ENCODE peak calls at places on chromosomes 13 and 19, in eight cellular contexts. One of them, this sample, is unnamed.

GRCh38 chr13:114166381-114167131 is 12.5 kb upstream of the CFAP97D2 start:
- DNase-seq in stimulated activated CD4-positive, alpha-beta T cell treated with anti-CD3 and anti-CD28 coated beads, Interleukin-4, amount 100 ng/mL, for 48 hours: no peak
- DNase-seq in thoracic aorta: no peak
- DNase-seq in psoas muscle: no peak
- DNase-seq in stimulated activated CD8-positive, alpha-beta memory T cell treated with anti-CD3 and anti-CD28 coated beads, Interleukin-2, amount 100 ng/mL, for 48 hours: no peak
- DNase-seq in germinal center: no peak
- DNase-seq in COR-L47: no peak
- DNase-seq in kidney tubule cell: no peak
- DNase-seq in this sample: no peak

GRCh38 chr19:46775642-46776258 is 12.6 kb downstream of the SLC1A5 start:
- DNase-seq in psoas muscle: no peak
- DNase-seq in thoracic aorta: no peak
- DNase-seq in stimulated activated CD8-positive, alpha-beta memory T cell treated with anti-CD3 and anti-CD28 coated beads, Interleukin-2, amount 100 ng/mL, for 48 hours: no peak
- DNase-seq in germinal center: no peak
- DNase-seq in kidney tubule cell: no peak
- DNase-seq in stimulated activated CD4-positive, alpha-beta T cell treated with anti-CD3 and anti-CD28 coated beads, Interleukin-4, amount 100 ng/mL, for 48 hours: no peak
- DNase-seq in COR-L47: no peak
- DNase-seq in this sample: no peak

GRCh38 chr19:19098084-19098702 is 34.4 kb downstream of the SLC25A42 start:
- DNase-seq in stimulated activated CD4-positive, alpha-beta T cell treated with anti-CD3 and anti-CD28 coated beads, Interleukin-4, amount 100 ng/mL, for 48 hours: no peak
- DNase-seq in thoracic aorta: no peak
- DNase-seq in stimulated activated CD8-positive, alpha-beta memory T cell treated with anti-CD3 and anti-CD28 coated beads, Interleukin-2, amount 100 ng/mL, for 48 hours: no peak
- DNase-seq in psoas muscle: no peak
- DNase-seq in germinal center: no peak
- DNase-seq in COR-L47: no peak
- DNase-seq in kidney tubule cell: no peak
- DNase-seq in this sample: no peak

GRCh38 chr19:19402656-19403372 is 2.7 kb upstream of the GATAD2A start:
- DNase-seq in thoracic aorta: no peak
- DNase-seq in stimulated activated CD4-positive, alpha-beta T cell treated with anti-CD3 and anti-CD28 coated beads, Interleukin-4, amount 100 ng/mL, for 48 hours: no peak
- DNase-seq in stimulated activated CD8-positive, alpha-beta memory T cell treated with anti-CD3 and anti-CD28 coated beads, Interleukin-2, amount 100 ng/mL, for 48 hours: no peak
- DNase-seq in COR-L47: no peak
- DNase-seq in kidney tubule cell: no peak
- DNase-seq in germinal center: no peak
- DNase-seq in psoas muscle: no peak
- DNase-seq in this sample: no peak

GRCh38 chr13:37225414-37226047 is 120.1 kb upstream of the CSNK1A1L start:
- DNase-seq in COR-L47: no peak
- DNase-seq in kidney tubule cell: no peak
- DNase-seq in psoas muscle: no peak
- DNase-seq in germinal center: no peak
- DNase-seq in stimulated activated CD8-positive, alpha-beta memory T cell treated with anti-CD3 and anti-CD28 coated beads, Interleukin-2, amount 100 ng/mL, for 48 hours: no peak
- DNase-seq in thoracic aorta: no peak
- DNase-seq in stimulated activated CD4-positive, alpha-beta T cell treated with anti-CD3 and anti-CD28 coated beads, Interleukin-4, amount 100 ng/mL, for 48 hours: no peak
- DNase-seq in this sample: no peak

GRCh38 chr13:94662274-94662945 is 49.9 kb downstream of the SOX21 start:
- DNase-seq in germinal center: no peak
- DNase-seq in stimulated activated CD8-positive, alpha-beta memory T cell treated with anti-CD3 and anti-CD28 coated beads, Interleukin-2, amount 100 ng/mL, for 48 hours: no peak
- DNase-seq in psoas muscle: no peak
- DNase-seq in kidney tubule cell: no peak
- DNase-seq in COR-L47: no peak
- DNase-seq in thoracic aorta: no peak
- DNase-seq in stimulated activated CD4-positive, alpha-beta T cell treated with anti-CD3 and anti-CD28 coated beads, Interleukin-4, amount 100 ng/mL, for 48 hours: no peak
- DNase-seq in this sample: no peak

GRCh38 chr13:47672982-47673670 is 327.9 kb downstream of the SUCLA2 start:
- DNase-seq in stimulated activated CD8-positive, alpha-beta memory T cell treated with anti-CD3 and anti-CD28 coated beads, Interleukin-2, amount 100 ng/mL, for 48 hours: no peak
- DNase-seq in psoas muscle: no peak
- DNase-seq in germinal center: no peak
- DNase-seq in kidney tubule cell: no peak
- DNase-seq in COR-L47: no peak
- DNase-seq in thoracic aorta: no peak
- DNase-seq in stimulated activated CD4-positive, alpha-beta T cell treated with anti-CD3 and anti-CD28 coated beads, Interleukin-4, amount 100 ng/mL, for 48 hours: no peak
- DNase-seq in this sample: no peak

GRCh38 chr19:15210323-15210774 is 9.6 kb upstream of the NOTCH3 start:
- DNase-seq in kidney tubule cell: peak
- DNase-seq in psoas muscle: peak
- DNase-seq in thoracic aorta: peak
- DNase-seq in stimulated activated CD4-positive, alpha-beta T cell treated with anti-CD3 and anti-CD28 coated beads, Interleukin-4, amount 100 ng/mL, for 48 hours: no peak
- DNase-seq in COR-L47: no peak
- DNase-seq in germinal center: no peak
- DNase-seq in stimulated activated CD8-positive, alpha-beta memory T cell treated with anti-CD3 and anti-CD28 coated beads, Interleukin-2, amount 100 ng/mL, for 48 hours: no peak
- DNase-seq in this sample: no peak

GRCh38 chr13:99782669-99783068 is 188.9 kb downstream of the ZIC5 start:
- DNase-seq in germinal center: no peak
- DNase-seq in stimulated activated CD8-positive, alpha-beta memory T cell treated with anti-CD3 and anti-CD28 coated beads, Interleukin-2, amount 100 ng/mL, for 48 hours: no peak
- DNase-seq in COR-L47: no peak
- DNase-seq in thoracic aorta: no peak
- DNase-seq in kidney tubule cell: no peak
- DNase-seq in psoas muscle: no peak
- DNase-seq in stimulated activated CD4-positive, alpha-beta T cell treated with anti-CD3 and anti-CD28 coated beads, Interleukin-4, amount 100 ng/mL, for 48 hours: no peak
- DNase-seq in this sample: no peak

GRCh38 chr19:19458110-19458816 is 52.8 kb downstream of the GATAD2A start:
- DNase-seq in kidney tubule cell: no peak
- DNase-seq in stimulated activated CD8-positive, alpha-beta memory T cell treated with anti-CD3 and anti-CD28 coated beads, Interleukin-2, amount 100 ng/mL, for 48 hours: no peak
- DNase-seq in stimulated activated CD4-positive, alpha-beta T cell treated with anti-CD3 and anti-CD28 coated beads, Interleukin-4, amount 100 ng/mL, for 48 hours: no peak
- DNase-seq in thoracic aorta: no peak
- DNase-seq in germinal center: no peak
- DNase-seq in COR-L47: no peak
- DNase-seq in psoas muscle: no peak
- DNase-seq in this sample: no peak

GRCh38 chr13:97435794-97436193 is 1.8 kb downstream of the RAP2A start:
- DNase-seq in stimulated activated CD4-positive, alpha-beta T cell treated with anti-CD3 and anti-CD28 coated beads, Interleukin-4, amount 100 ng/mL, for 48 hours: no peak
- DNase-seq in COR-L47: no peak
- DNase-seq in germinal center: no peak
- DNase-seq in stimulated activated CD8-positive, alpha-beta memory T cell treated with anti-CD3 and anti-CD28 coated beads, Interleukin-2, amount 100 ng/mL, for 48 hours: no peak
- DNase-seq in thoracic aorta: no peak
- DNase-seq in psoas muscle: no peak
- DNase-seq in kidney tubule cell: no peak
- DNase-seq in this sample: no peak

GRCh38 chr19:50639121-50640112 is at the start of gene SYT3:
- DNase-seq in COR-L47: no peak
- DNase-seq in stimulated activated CD4-positive, alpha-beta T cell treated with anti-CD3 and anti-CD28 coated beads, Interleukin-4, amount 100 ng/mL, for 48 hours: no peak
- DNase-seq in thoracic aorta: no peak
- DNase-seq in kidney tubule cell: peak
- DNase-seq in psoas muscle: no peak
- DNase-seq in germinal center: peak
- DNase-seq in stimulated activated CD8-positive, alpha-beta memory T cell treated with anti-CD3 and anti-CD28 coated beads, Interleukin-2, amount 100 ng/mL, for 48 hours: peak
- DNase-seq in this sample: peak

GRCh38 chr19:7729831-7730285 is 2.1 kb downstream of the CLEC4G start:
- DNase-seq in psoas muscle: no peak
- DNase-seq in thoracic aorta: no peak
- DNase-seq in stimulated activated CD8-positive, alpha-beta memory T cell treated with anti-CD3 and anti-CD28 coated beads, Interleukin-2, amount 100 ng/mL, for 48 hours: no peak
- DNase-seq in COR-L47: peak
- DNase-seq in stimulated activated CD4-positive, alpha-beta T cell treated with anti-CD3 and anti-CD28 coated beads, Interleukin-4, amount 100 ng/mL, for 48 hours: no peak
- DNase-seq in kidney tubule cell: no peak
- DNase-seq in germinal center: no peak
- DNase-seq in this sample: no peak

GRCh38 chr13:98962901-98963594 is 14.8 kb downstream of the DOCK9 start:
- DNase-seq in stimulated activated CD4-positive, alpha-beta T cell treated with anti-CD3 and anti-CD28 coated beads, Interleukin-4, amount 100 ng/mL, for 48 hours: no peak
- DNase-seq in kidney tubule cell: no peak
- DNase-seq in COR-L47: no peak
- DNase-seq in stimulated activated CD8-positive, alpha-beta memory T cell treated with anti-CD3 and anti-CD28 coated beads, Interleukin-2, amount 100 ng/mL, for 48 hours: no peak
- DNase-seq in germinal center: no peak
- DNase-seq in thoracic aorta: no peak
- DNase-seq in psoas muscle: no peak
- DNase-seq in this sample: no peak

GRCh38 chr13:76129305-76130040 is 493.3 kb downstream of the LMO7 start:
- DNase-seq in stimulated activated CD4-positive, alpha-beta T cell treated with anti-CD3 and anti-CD28 coated beads, Interleukin-4, amount 100 ng/mL, for 48 hours: no peak
- DNase-seq in germinal center: no peak
- DNase-seq in kidney tubule cell: no peak
- DNase-seq in stimulated activated CD8-positive, alpha-beta memory T cell treated with anti-CD3 and anti-CD28 coated beads, Interleukin-2, amount 100 ng/mL, for 48 hours: no peak
- DNase-seq in COR-L47: no peak
- DNase-seq in psoas muscle: no peak
- DNase-seq in thoracic aorta: no peak
- DNase-seq in this sample: no peak

GRCh38 chr13:28636677-28637317 is 22.1 kb upstream of the POMP start:
- DNase-seq in stimulated activated CD8-positive, alpha-beta memory T cell treated with anti-CD3 and anti-CD28 coated beads, Interleukin-2, amount 100 ng/mL, for 48 hours: peak
- DNase-seq in kidney tubule cell: peak
- DNase-seq in germinal center: peak
- DNase-seq in stimulated activated CD4-positive, alpha-beta T cell treated with anti-CD3 and anti-CD28 coated beads, Interleukin-4, amount 100 ng/mL, for 48 hours: peak
- DNase-seq in thoracic aorta: no peak
- DNase-seq in psoas muscle: no peak
- DNase-seq in COR-L47: peak
- DNase-seq in this sample: peak

GRCh38 chr13:46211116-46211515 is 612 bp upstream of the LRRC63 start:
- DNase-seq in germinal center: peak
- DNase-seq in thoracic aorta: no peak
- DNase-seq in stimulated activated CD4-positive, alpha-beta T cell treated with anti-CD3 and anti-CD28 coated beads, Interleukin-4, amount 100 ng/mL, for 48 hours: no peak
- DNase-seq in stimulated activated CD8-positive, alpha-beta memory T cell treated with anti-CD3 and anti-CD28 coated beads, Interleukin-2, amount 100 ng/mL, for 48 hours: peak
- DNase-seq in COR-L47: peak
- DNase-seq in kidney tubule cell: no peak
- DNase-seq in psoas muscle: no peak
- DNase-seq in this sample: peak

GRCh38 chr19:39542198-39542597 is 2.2 kb upstream of the EID2 start:
- DNase-seq in stimulated activated CD8-positive, alpha-beta memory T cell treated with anti-CD3 and anti-CD28 coated beads, Interleukin-2, amount 100 ng/mL, for 48 hours: no peak
- DNase-seq in psoas muscle: no peak
- DNase-seq in stimulated activated CD4-positive, alpha-beta T cell treated with anti-CD3 and anti-CD28 coated beads, Interleukin-4, amount 100 ng/mL, for 48 hours: no peak
- DNase-seq in kidney tubule cell: no peak
- DNase-seq in COR-L47: peak
- DNase-seq in thoracic aorta: no peak
- DNase-seq in germinal center: no peak
- DNase-seq in this sample: no peak

GRCh38 chr19:17490411-17490810 is 20.1 kb downstream of the SLC27A1 start:
- DNase-seq in kidney tubule cell: no peak
- DNase-seq in thoracic aorta: no peak
- DNase-seq in stimulated activated CD8-positive, alpha-beta memory T cell treated with anti-CD3 and anti-CD28 coated beads, Interleukin-2, amount 100 ng/mL, for 48 hours: no peak
- DNase-seq in stimulated activated CD4-positive, alpha-beta T cell treated with anti-CD3 and anti-CD28 coated beads, Interleukin-4, amount 100 ng/mL, for 48 hours: no peak
- DNase-seq in COR-L47: no peak
- DNase-seq in psoas muscle: no peak
- DNase-seq in germinal center: no peak
- DNase-seq in this sample: no peak

GRCh38 chr19:48501446-48501960 is 10.1 kb downstream of the LMTK3 start:
- DNase-seq in stimulated activated CD8-positive, alpha-beta memory T cell treated with anti-CD3 and anti-CD28 coated beads, Interleukin-2, amount 100 ng/mL, for 48 hours: peak
- DNase-seq in stimulated activated CD4-positive, alpha-beta T cell treated with anti-CD3 and anti-CD28 coated beads, Interleukin-4, amount 100 ng/mL, for 48 hours: no peak
- DNase-seq in psoas muscle: no peak
- DNase-seq in COR-L47: peak
- DNase-seq in kidney tubule cell: no peak
- DNase-seq in thoracic aorta: no peak
- DNase-seq in germinal center: peak
- DNase-seq in this sample: no peak

GRCh38 chr19:27815985-27816384 is 1397.0 kb downstream of the UQCRFS1 start:
- DNase-seq in stimulated activated CD8-positive, alpha-beta memory T cell treated with anti-CD3 and anti-CD28 coated beads, Interleukin-2, amount 100 ng/mL, for 48 hours: no peak
- DNase-seq in germinal center: no peak
- DNase-seq in thoracic aorta: no peak
- DNase-seq in COR-L47: no peak
- DNase-seq in stimulated activated CD4-positive, alpha-beta T cell treated with anti-CD3 and anti-CD28 coated beads, Interleukin-4, amount 100 ng/mL, for 48 hours: no peak
- DNase-seq in kidney tubule cell: no peak
- DNase-seq in psoas muscle: no peak
- DNase-seq in this sample: no peak

GRCh38 chr19:46731007-46731501 is 14.1 kb upstream of the PRKD2 start:
- DNase-seq in thoracic aorta: no peak
- DNase-seq in germinal center: no peak
- DNase-seq in psoas muscle: peak
- DNase-seq in stimulated activated CD4-positive, alpha-beta T cell treated with anti-CD3 and anti-CD28 coated beads, Interleukin-4, amount 100 ng/mL, for 48 hours: no peak
- DNase-seq in kidney tubule cell: peak
- DNase-seq in stimulated activated CD8-positive, alpha-beta memory T cell treated with anti-CD3 and anti-CD28 coated beads, Interleukin-2, amount 100 ng/mL, for 48 hours: no peak
- DNase-seq in COR-L47: no peak
- DNase-seq in this sample: no peak

GRCh38 chr19:18428837-18429674 is 8.9 kb downstream of the ISYNA1 start:
- DNase-seq in germinal center: peak
- DNase-seq in psoas muscle: peak
- DNase-seq in stimulated activated CD4-positive, alpha-beta T cell treated with anti-CD3 and anti-CD28 coated beads, Interleukin-4, amount 100 ng/mL, for 48 hours: peak
- DNase-seq in stimulated activated CD8-positive, alpha-beta memory T cell treated with anti-CD3 and anti-CD28 coated beads, Interleukin-2, amount 100 ng/mL, for 48 hours: peak
- DNase-seq in kidney tubule cell: peak
- DNase-seq in COR-L47: peak
- DNase-seq in thoracic aorta: no peak
- DNase-seq in this sample: peak

GRCh38 chr13:25409938-25410337 is 38.2 kb downstream of the ATP8A2 start:
- DNase-seq in stimulated activated CD8-positive, alpha-beta memory T cell treated with anti-CD3 and anti-CD28 coated beads, Interleukin-2, amount 100 ng/mL, for 48 hours: no peak
- DNase-seq in germinal center: no peak
- DNase-seq in kidney tubule cell: no peak
- DNase-seq in thoracic aorta: no peak
- DNase-seq in stimulated activated CD4-positive, alpha-beta T cell treated with anti-CD3 and anti-CD28 coated beads, Interleukin-4, amount 100 ng/mL, for 48 hours: no peak
- DNase-seq in COR-L47: no peak
- DNase-seq in psoas muscle: no peak
- DNase-seq in this sample: no peak

GRCh38 chr19:23436944-23437343 is 41.7 kb upstream of the ZNF91 start:
- DNase-seq in stimulated activated CD4-positive, alpha-beta T cell treated with anti-CD3 and anti-CD28 coated beads, Interleukin-4, amount 100 ng/mL, for 48 hours: no peak
- DNase-seq in psoas muscle: no peak
- DNase-seq in stimulated activated CD8-positive, alpha-beta memory T cell treated with anti-CD3 and anti-CD28 coated beads, Interleukin-2, amount 100 ng/mL, for 48 hours: no peak
- DNase-seq in kidney tubule cell: no peak
- DNase-seq in COR-L47: no peak
- DNase-seq in germinal center: no peak
- DNase-seq in thoracic aorta: no peak
- DNase-seq in this sample: no peak

GRCh38 chr13:95217920-95218830 is 83.1 kb downstream of the ABCC4 start:
- DNase-seq in kidney tubule cell: no peak
- DNase-seq in psoas muscle: no peak
- DNase-seq in COR-L47: no peak
- DNase-seq in stimulated activated CD8-positive, alpha-beta memory T cell treated with anti-CD3 and anti-CD28 coated beads, Interleukin-2, amount 100 ng/mL, for 48 hours: no peak
- DNase-seq in thoracic aorta: no peak
- DNase-seq in germinal center: no peak
- DNase-seq in stimulated activated CD4-positive, alpha-beta T cell treated with anti-CD3 and anti-CD28 coated beads, Interleukin-4, amount 100 ng/mL, for 48 hours: no peak
- DNase-seq in this sample: no peak

GRCh38 chr19:49151339-49152217 is 3.6 kb downstream of the HRC start:
- DNase-seq in stimulated activated CD4-positive, alpha-beta T cell treated with anti-CD3 and anti-CD28 coated beads, Interleukin-4, amount 100 ng/mL, for 48 hours: no peak
- DNase-seq in COR-L47: no peak
- DNase-seq in stimulated activated CD8-positive, alpha-beta memory T cell treated with anti-CD3 and anti-CD28 coated beads, Interleukin-2, amount 100 ng/mL, for 48 hours: peak
- DNase-seq in psoas muscle: peak
- DNase-seq in thoracic aorta: no peak
- DNase-seq in kidney tubule cell: peak
- DNase-seq in germinal center: peak
- DNase-seq in this sample: peak

GRCh38 chr13:101917833-101918755 is 465.6 kb downstream of the ITGBL1 start:
- DNase-seq in psoas muscle: no peak
- DNase-seq in stimulated activated CD8-positive, alpha-beta memory T cell treated with anti-CD3 and anti-CD28 coated beads, Interleukin-2, amount 100 ng/mL, for 48 hours: no peak
- DNase-seq in COR-L47: peak
- DNase-seq in stimulated activated CD4-positive, alpha-beta T cell treated with anti-CD3 and anti-CD28 coated beads, Interleukin-4, amount 100 ng/mL, for 48 hours: no peak
- DNase-seq in kidney tubule cell: no peak
- DNase-seq in thoracic aorta: no peak
- DNase-seq in germinal center: no peak
- DNase-seq in this sample: peak

GRCh38 chr19:35502751-35503150 is 10.7 kb downstream of the DMKN start:
- DNase-seq in thoracic aorta: no peak
- DNase-seq in psoas muscle: no peak
- DNase-seq in stimulated activated CD4-positive, alpha-beta T cell treated with anti-CD3 and anti-CD28 coated beads, Interleukin-4, amount 100 ng/mL, for 48 hours: no peak
- DNase-seq in kidney tubule cell: no peak
- DNase-seq in stimulated activated CD8-positive, alpha-beta memory T cell treated with anti-CD3 and anti-CD28 coated beads, Interleukin-2, amount 100 ng/mL, for 48 hours: no peak
- DNase-seq in germinal center: no peak
- DNase-seq in COR-L47: no peak
- DNase-seq in this sample: no peak

GRCh38 chr13:112066624-112067004 is 335 bp upstream of the SOX1 start:
- DNase-seq in thoracic aorta: no peak
- DNase-seq in stimulated activated CD4-positive, alpha-beta T cell treated with anti-CD3 and anti-CD28 coated beads, Interleukin-4, amount 100 ng/mL, for 48 hours: peak
- DNase-seq in psoas muscle: peak
- DNase-seq in germinal center: peak
- DNase-seq in COR-L47: peak
- DNase-seq in kidney tubule cell: peak
- DNase-seq in stimulated activated CD8-positive, alpha-beta memory T cell treated with anti-CD3 and anti-CD28 coated beads, Interleukin-2, amount 100 ng/mL, for 48 hours: peak
- DNase-seq in this sample: no peak

This sample was measured in GM13976.